ENCODE peak calls at places on chromosomes 11 and 22, in seven cellular contexts. One of them, this sample, is unnamed.

GRCh38 chr11:111372538-111372937 is 6.5 kb downstream of the POU2AF1 start:
- DNase-seq in activated T-cell treated with anti-CD3 and anti-CD28 coated beads for 1 hour: no peak
- DNase-seq in NT2/D1: no peak
- DNase-seq in Jurkat, Clone E6-1: no peak
- DNase-seq in right lobe of liver: no peak
- DNase-seq in KBM-7: no peak
- DNase-seq in astrocyte of the spinal cord: no peak
- DNase-seq in this sample: no peak

GRCh38 chr11:122157540-122158173 is 41.6 kb upstream of the BLID start:
- DNase-seq in activated T-cell treated with anti-CD3 and anti-CD28 coated beads for 1 hour: no peak
- DNase-seq in NT2/D1: no peak
- DNase-seq in Jurkat, Clone E6-1: no peak
- DNase-seq in right lobe of liver: no peak
- DNase-seq in KBM-7: peak
- DNase-seq in astrocyte of the spinal cord: no peak
- DNase-seq in this sample: peak

GRCh38 chr22:49977578-49977977 is 17.0 kb downstream of the PIM3 start:
- DNase-seq in activated T-cell treated with anti-CD3 and anti-CD28 coated beads for 1 hour: no peak
- DNase-seq in NT2/D1: no peak
- DNase-seq in Jurkat, Clone E6-1: no peak
- DNase-seq in right lobe of liver: no peak
- DNase-seq in KBM-7: no peak
- DNase-seq in astrocyte of the spinal cord: no peak
- DNase-seq in this sample: no peak

GRCh38 chr11:77473001-77473800 is 693 bp downstream of the PAK1 start:
- DNase-seq in activated T-cell treated with anti-CD3 and anti-CD28 coated beads for 1 hour: peak
- DNase-seq in NT2/D1: peak
- DNase-seq in Jurkat, Clone E6-1: no peak
- DNase-seq in right lobe of liver: peak
- DNase-seq in KBM-7: no peak
- DNase-seq in astrocyte of the spinal cord: peak
- DNase-seq in this sample: no peak

GRCh38 chr22:31489632-31490495 is at the start of gene EIF4ENIF1:
- DNase-seq in activated T-cell treated with anti-CD3 and anti-CD28 coated beads for 1 hour: peak
- DNase-seq in NT2/D1: peak
- DNase-seq in Jurkat, Clone E6-1: peak
- DNase-seq in right lobe of liver: peak
- DNase-seq in KBM-7: peak
- DNase-seq in astrocyte of the spinal cord: peak
- DNase-seq in this sample: peak

GRCh38 chr11:20109731-20110445 is 50.4 kb downstream of the DBX1 start:
- DNase-seq in activated T-cell treated with anti-CD3 and anti-CD28 coated beads for 1 hour: no peak
- DNase-seq in NT2/D1: no peak
- DNase-seq in Jurkat, Clone E6-1: no peak
- DNase-seq in right lobe of liver: no peak
- DNase-seq in KBM-7: no peak
- DNase-seq in astrocyte of the spinal cord: peak
- DNase-seq in this sample: no peak

GRCh38 chr11:64320556-64320955 is 2.6 kb downstream of the PRDX5 start:
- DNase-seq in activated T-cell treated with anti-CD3 and anti-CD28 coated beads for 1 hour: no peak
- DNase-seq in NT2/D1: no peak
- DNase-seq in Jurkat, Clone E6-1: no peak
- DNase-seq in right lobe of liver: no peak
- DNase-seq in KBM-7: no peak
- DNase-seq in astrocyte of the spinal cord: no peak
- DNase-seq in this sample: no peak

GRCh38 chr11:66151273-66151672 is 81.2 kb downstream of the PACS1 start:
- DNase-seq in activated T-cell treated with anti-CD3 and anti-CD28 coated beads for 1 hour: no peak
- DNase-seq in NT2/D1: no peak
- DNase-seq in Jurkat, Clone E6-1: no peak
- DNase-seq in right lobe of liver: no peak
- DNase-seq in KBM-7: no peak
- DNase-seq in astrocyte of the spinal cord: no peak
- DNase-seq in this sample: no peak

GRCh38 chr11:72617080-72617744 is 57.0 kb downstream of the PDE2A start:
- DNase-seq in activated T-cell treated with anti-CD3 and anti-CD28 coated beads for 1 hour: no peak
- DNase-seq in NT2/D1: no peak
- DNase-seq in Jurkat, Clone E6-1: no peak
- DNase-seq in right lobe of liver: no peak
- DNase-seq in KBM-7: no peak
- DNase-seq in astrocyte of the spinal cord: peak
- DNase-seq in this sample: no peak

GRCh38 chr22:38923463-38924196 is 33.8 kb upstream of the APOBEC3A start:
- DNase-seq in activated T-cell treated with anti-CD3 and anti-CD28 coated beads for 1 hour: no peak
- DNase-seq in NT2/D1: no peak
- DNase-seq in Jurkat, Clone E6-1: no peak
- DNase-seq in right lobe of liver: no peak
- DNase-seq in KBM-7: peak
- DNase-seq in astrocyte of the spinal cord: peak
- DNase-seq in this sample: peak

This sample was measured in dermis blood vessel endothelial cell.